ENCODE peak calls at places on chromosomes 5 and 9, in four cellular contexts. B is T-cell, E is NCI-H526, O is Right ventricle myocardium superior. N is an unnamed sample.

GRCh38 chr5:132475531-132475930 is 15.0 kb downstream of the IRF1 start:
- DNase-seq in B (no peak), E (no peak), O (no peak), N (no peak)

GRCh38 chr5:116524966-116525365 is 49.7 kb downstream of the SEMA6A start:
- DNase-seq in B (no peak), E (no peak), O (no peak), N (no peak)

GRCh38 chr5:79686799-79687198 is 2.8 kb upstream of the CMYA5 start:
- DNase-seq in B (no peak), E (no peak), O (no peak), N (no peak)

GRCh38 chr5:97097348-97098220 is 44.8 kb downstream of the LIX1 start:
- DNase-seq in B (no peak), E (no peak), O (no peak), N (no peak)

GRCh38 chr9:27407966-27408365 is 111.0 kb upstream of the EQTN start:
- DNase-seq in B (no peak), E (no peak), O (no peak), N (no peak)

GRCh38 chr5:102638912-102639652 is 116.0 kb upstream of the PAM start:
- DNase-seq in B (no peak), E (no peak), O (no peak), N (no peak)

GRCh38 chr5:146475190-146475801 is 28.2 kb downstream of the TCERG1 start:
- DNase-seq in B (no peak), E (no peak), O (no peak), N (no peak)

GRCh38 chr9:105062222-105062850 is 134.4 kb upstream of the ABCA1 start:
- DNase-seq in B (no peak), E (no peak), O (no peak), N (no peak)

GRCh38 chr9:97176206-97176605 is 131.3 kb upstream of the CCDC180 start:
- DNase-seq in B (no peak), E (no peak), O (no peak), N (no peak)

GRCh38 chr9:86757382-86757720 is 190.0 kb downstream of the GAS1 start:
- DNase-seq in B (no peak), E (no peak), O (no peak), N (no peak)

GRCh38 chr9:93896093-93896492 is 59.1 kb downstream of the BARX1 start:
- DNase-seq in B (no peak), E (no peak), O (peak), N (no peak)

GRCh38 chr5:140220032-140220697 is 45.2 kb downstream of the CYSTM1 start:
- DNase-seq in B (no peak), E (no peak), O (no peak), N (no peak)

GRCh38 chr9:110844121-110844520 is 175.5 kb downstream of the MUSK start:
- DNase-seq in B (no peak), E (no peak), O (no peak), N (no peak)

GRCh38 chr9:134155812-134156360 is 8.5 kb downstream of the RNU6ATAC start:
- DNase-seq in B (no peak), E (no peak), O (no peak), N (no peak)

GRCh38 chr9:137129089-137129455 is 9.9 kb upstream of the GRIN1 start:
- DNase-seq in B (no peak), E (no peak), O (peak), N (no peak)

GRCh38 chr9:6845881-6846280 is 88.1 kb downstream of the KDM4C start:
- DNase-seq in B (no peak), E (no peak), O (no peak), N (no peak)

GRCh38 chr5:16492398-16493175 is 27.0 kb upstream of the ZNF622 start:
- DNase-seq in B (no peak), E (no peak), O (peak), N (no peak)

GRCh38 chr5:13939647-13940046 is 4.8 kb downstream of the DNAH5 start:
- DNase-seq in B (no peak), E (no peak), O (no peak), N (no peak)

GRCh38 chr5:178416919-178417318 is 173.3 kb downstream of the COL23A1 start:
- DNase-seq in B (no peak), E (no peak), O (no peak), N (no peak)

GRCh38 chr5:150410524-150411244 is 2.0 kb downstream of the CD74 start:
- DNase-seq in B (peak), E (peak), O (no peak), N (peak)

GRCh38 chr5:472076-472655 is 29.2 kb downstream of the EXOC3 start:
- DNase-seq in B (no peak), E (no peak), O (peak), N (no peak)

GRCh38 chr9:130138791-130139190 is 33.4 kb upstream of the NCS1 start:
- DNase-seq in B (peak), E (no peak), O (peak), N (peak)

GRCh38 chr9:127931092-127931881 is 710 bp upstream of the PIP5KL1 start:
- DNase-seq in B (no peak), E (peak), O (no peak), N (no peak)

GRCh38 chr5:38591450-38591849 is 35.0 kb upstream of the LIFR start:
- DNase-seq in B (no peak), E (no peak), O (no peak), N (no peak)

GRCh38 chr5:10756539-10756938 is 4.5 kb downstream of the DAP start:
- DNase-seq in B (no peak), E (no peak), O (no peak), N (no peak)

GRCh38 chr5:73793911-73794310 is 167.9 kb downstream of the ARHGEF28 start:
- DNase-seq in B (no peak), E (no peak), O (no peak), N (no peak)

GRCh38 chr5:102539598-102539997 is 40.8 kb upstream of the SLCO6A1 start:
- DNase-seq in B (no peak), E (no peak), O (no peak), N (no peak)